ENCODE peak calls at places on chromosomes 5 and 9, in four cellular contexts. O is non-pigmented ciliary epithelial cell, M is neuronal stem cell, C is HEK293T. U is an unnamed sample.

GRCh38 chr9:131405858-131406566 is 12.1 kb downstream of the PRRC2B start:
- DNase-seq in O (no peak), M (no peak), C (no peak), U (no peak)

GRCh38 chr5:119578937-119579336 is 50.4 kb upstream of the FAM170A start:
- DNase-seq in O (no peak), M (no peak), C (peak; percentile 54), U (peak; percentile 92)

GRCh38 chr9:78613006-78613405 is 316.1 kb downstream of the PSAT1 start:
- DNase-seq in C (no peak), M (no peak), O (no peak), U (no peak)

GRCh38 chr5:169139381-169140125 is 161.4 kb downstream of the SLIT3 start:
- DNase-seq in O (no peak), M (no peak), C (no peak), U (peak; percentile 87)

GRCh38 chr5:9774472-9775079 is 144.4 kb upstream of the TAS2R1 start:
- DNase-seq in M (no peak), C (no peak), O (peak; percentile 82), U (peak; percentile 25)

GRCh38 chr5:56827043-56827442 is 11.7 kb downstream of the MAP3K1 start:
- DNase-seq in C (peak; percentile 49), M (no peak), O (no peak), U (peak; percentile 54)

GRCh38 chr9:19409406-19410194 is 791 bp downstream of the ACER2 start:
- DNase-seq in O (no peak), C (peak; percentile 53), M (no peak), U (peak; percentile 30)

GRCh38 chr9:128808543-128808942 is 9.8 kb upstream of the ENDOG start:
- DNase-seq in O (no peak), C (no peak), M (no peak), U (no peak)

GRCh38 chr9:1353291-1353690 is 303.1 kb downstream of the DMRT2 start:
- DNase-seq in M (no peak), O (no peak), C (no peak), U (no peak)